ENCODE peak calls at places on chromosome 11, in six cellular contexts. One of them, this sample, is unnamed.

GRCh38 chr11:33248416-33248957 is 8.7 kb upstream of the HIPK3 start:
- DNase-seq in activated T-helper 1 cell treated with anti-CD3 and anti-CD28 coated beads, Interleukin-2, amount 50 U/mL, for 16 hours: no peak
- DNase-seq in EL: no peak
- DNase-seq in dorsolateral prefrontal cortex: no peak
- DNase-seq in midbrain: no peak
- DNase-seq in T-helper 2 cell: no peak
- DNase-seq in this sample: no peak

GRCh38 chr11:16606784-16607674 is 131.4 kb upstream of the C11orf58 start:
- DNase-seq in T-helper 2 cell: no peak
- DNase-seq in EL: peak
- DNase-seq in dorsolateral prefrontal cortex: no peak
- DNase-seq in midbrain: peak
- DNase-seq in activated T-helper 1 cell treated with anti-CD3 and anti-CD28 coated beads, Interleukin-2, amount 50 U/mL, for 16 hours: no peak
- DNase-seq in this sample: peak

GRCh38 chr11:73453562-73453961 is 77.4 kb downstream of the RELT start:
- DNase-seq in T-helper 2 cell: no peak
- DNase-seq in activated T-helper 1 cell treated with anti-CD3 and anti-CD28 coated beads, Interleukin-2, amount 50 U/mL, for 16 hours: no peak
- DNase-seq in midbrain: no peak
- DNase-seq in dorsolateral prefrontal cortex: no peak
- DNase-seq in EL: no peak
- DNase-seq in this sample: no peak

GRCh38 chr11:122976734-122977454 is 4.7 kb downstream of the BSX start:
- DNase-seq in EL: no peak
- DNase-seq in T-helper 2 cell: no peak
- DNase-seq in activated T-helper 1 cell treated with anti-CD3 and anti-CD28 coated beads, Interleukin-2, amount 50 U/mL, for 16 hours: no peak
- DNase-seq in midbrain: no peak
- DNase-seq in dorsolateral prefrontal cortex: no peak
- DNase-seq in this sample: peak

GRCh38 chr11:119638851-119639250 is 90.1 kb downstream of the NECTIN1 start:
- DNase-seq in activated T-helper 1 cell treated with anti-CD3 and anti-CD28 coated beads, Interleukin-2, amount 50 U/mL, for 16 hours: no peak
- DNase-seq in dorsolateral prefrontal cortex: no peak
- DNase-seq in midbrain: no peak
- DNase-seq in EL: no peak
- DNase-seq in T-helper 2 cell: no peak
- DNase-seq in this sample: no peak

GRCh38 chr11:79466411-79466810 is 25.6 kb upstream of the TENM4 start:
- DNase-seq in EL: peak
- DNase-seq in activated T-helper 1 cell treated with anti-CD3 and anti-CD28 coated beads, Interleukin-2, amount 50 U/mL, for 16 hours: no peak
- DNase-seq in T-helper 2 cell: no peak
- DNase-seq in midbrain: no peak
- DNase-seq in dorsolateral prefrontal cortex: no peak
- DNase-seq in this sample: no peak

GRCh38 chr11:103552086-103552485 is 442.9 kb downstream of the DYNC2H1 start:
- DNase-seq in dorsolateral prefrontal cortex: no peak
- DNase-seq in activated T-helper 1 cell treated with anti-CD3 and anti-CD28 coated beads, Interleukin-2, amount 50 U/mL, for 16 hours: no peak
- DNase-seq in EL: no peak
- DNase-seq in T-helper 2 cell: no peak
- DNase-seq in midbrain: no peak
- DNase-seq in this sample: no peak

GRCh38 chr11:19920982-19921381 is 208.3 kb downstream of the NAV2 start:
- DNase-seq in EL: no peak
- DNase-seq in midbrain: no peak
- DNase-seq in activated T-helper 1 cell treated with anti-CD3 and anti-CD28 coated beads, Interleukin-2, amount 50 U/mL, for 16 hours: no peak
- DNase-seq in T-helper 2 cell: no peak
- DNase-seq in dorsolateral prefrontal cortex: no peak
- DNase-seq in this sample: no peak

GRCh38 chr11:17488563-17488962 is 11.9 kb upstream of the ABCC8 start:
- DNase-seq in activated T-helper 1 cell treated with anti-CD3 and anti-CD28 coated beads, Interleukin-2, amount 50 U/mL, for 16 hours: no peak
- DNase-seq in dorsolateral prefrontal cortex: no peak
- DNase-seq in EL: no peak
- DNase-seq in midbrain: no peak
- DNase-seq in T-helper 2 cell: no peak
- DNase-seq in this sample: no peak

GRCh38 chr11:29161216-29161615 is 855.6 kb downstream of the KCNA4 start:
- DNase-seq in activated T-helper 1 cell treated with anti-CD3 and anti-CD28 coated beads, Interleukin-2, amount 50 U/mL, for 16 hours: no peak
- DNase-seq in T-helper 2 cell: no peak
- DNase-seq in dorsolateral prefrontal cortex: no peak
- DNase-seq in midbrain: no peak
- DNase-seq in EL: peak
- DNase-seq in this sample: no peak

GRCh38 chr11:78586452-78587046 is 11.9 kb upstream of the NARS2 start:
- DNase-seq in T-helper 2 cell: no peak
- DNase-seq in midbrain: no peak
- DNase-seq in activated T-helper 1 cell treated with anti-CD3 and anti-CD28 coated beads, Interleukin-2, amount 50 U/mL, for 16 hours: no peak
- DNase-seq in dorsolateral prefrontal cortex: no peak
- DNase-seq in EL: peak
- DNase-seq in this sample: peak

GRCh38 chr11:107840120-107840479 is 18.5 kb downstream of the SLC35F2 start:
- DNase-seq in EL: no peak
- DNase-seq in midbrain: no peak
- DNase-seq in activated T-helper 1 cell treated with anti-CD3 and anti-CD28 coated beads, Interleukin-2, amount 50 U/mL, for 16 hours: no peak
- DNase-seq in T-helper 2 cell: no peak
- DNase-seq in dorsolateral prefrontal cortex: peak
- DNase-seq in this sample: no peak

GRCh38 chr11:31089117-31089516 is 280.4 kb downstream of the DCDC1 start:
- DNase-seq in dorsolateral prefrontal cortex: no peak
- DNase-seq in T-helper 2 cell: no peak
- DNase-seq in activated T-helper 1 cell treated with anti-CD3 and anti-CD28 coated beads, Interleukin-2, amount 50 U/mL, for 16 hours: no peak
- DNase-seq in EL: no peak
- DNase-seq in midbrain: no peak
- DNase-seq in this sample: peak

GRCh38 chr11:35142481-35143207 is 3.7 kb downstream of the CD44 start:
- DNase-seq in T-helper 2 cell: no peak
- DNase-seq in EL: peak
- DNase-seq in midbrain: no peak
- DNase-seq in activated T-helper 1 cell treated with anti-CD3 and anti-CD28 coated beads, Interleukin-2, amount 50 U/mL, for 16 hours: no peak
- DNase-seq in dorsolateral prefrontal cortex: no peak
- DNase-seq in this sample: no peak

GRCh38 chr11:46554205-46555162 is 39.3 kb downstream of the AMBRA1 start:
- DNase-seq in T-helper 2 cell: no peak
- DNase-seq in dorsolateral prefrontal cortex: no peak
- DNase-seq in EL: peak
- DNase-seq in activated T-helper 1 cell treated with anti-CD3 and anti-CD28 coated beads, Interleukin-2, amount 50 U/mL, for 16 hours: no peak
- DNase-seq in midbrain: no peak
- DNase-seq in this sample: peak

This sample was measured in DMS53.